ENCODE peak calls at places on chromosomes 1 and 21, in eight cellular contexts. Z is breast epithelium, S is kidney, T is psoas muscle, F is prostate gland, U is choroid plexus epithelial cell, D is dorsolateral prefrontal cortex, J is heart left ventricle. P is an unnamed sample.

GRCh38 chr1:85612704-85613361 is 32.3 kb downstream of the CCN1 start:
- DNase-seq in Z (no peak), S (no peak), T (no peak), F (no peak), U (peak), D (no peak), J (no peak), P (no peak)

GRCh38 chr1:33009561-33009960 is 27.1 kb downstream of the AK2 start:
- DNase-seq in Z (no peak), S (no peak), T (no peak), F (no peak), U (no peak), D (no peak), J (no peak), P (no peak)

GRCh38 chr1:30525980-30526651 is 197.3 kb downstream of the MATN1 start:
- DNase-seq in Z (no peak), S (peak), T (peak), F (no peak), U (peak), D (no peak), J (peak), P (no peak)

GRCh38 chr1:17596186-17596585 is 56.7 kb downstream of the ARHGEF10L start:
- DNase-seq in Z (no peak), S (no peak), T (no peak), F (no peak), U (no peak), D (no peak), J (no peak), P (no peak)

GRCh38 chr1:44662683-44663030 is 11.6 kb downstream of the TMEM53 start:
- DNase-seq in Z (no peak), S (no peak), T (no peak), F (no peak), U (no peak), D (no peak), J (no peak), P (no peak)

GRCh38 chr1:219784660-219785391 is 143.5 kb downstream of the SLC30A10 start:
- DNase-seq in Z (no peak), S (no peak), T (no peak), F (no peak), U (no peak), D (no peak), J (no peak), P (no peak)

GRCh38 chr1:63621698-63622097 is 28.5 kb downstream of the PGM1 start:
- DNase-seq in Z (no peak), S (peak), T (no peak), F (peak), U (no peak), D (peak), J (peak), P (no peak)

GRCh38 chr21:43881283-43881682 is 16.3 kb downstream of the AGPAT3 start:
- DNase-seq in Z (no peak), S (no peak), T (no peak), F (no peak), U (no peak), D (no peak), J (no peak), P (no peak)

GRCh38 chr1:17521946-17522612 is 17.4 kb upstream of the ARHGEF10L start:
- DNase-seq in Z (no peak), S (no peak), T (no peak), F (no peak), U (no peak), D (no peak), J (no peak), P (no peak)

GRCh38 chr1:214842856-214843255 is 239.7 kb upstream of the KCNK2 start:
- DNase-seq in Z (no peak), S (no peak), T (no peak), F (no peak), U (no peak), D (no peak), J (no peak), P (no peak)

GRCh38 chr21:19031956-19032355 is 628.4 kb upstream of the TMPRSS15 start:
- DNase-seq in Z (no peak), S (no peak), T (no peak), F (no peak), U (no peak), D (no peak), J (no peak), P (no peak)

GRCh38 chr1:82549851-82550250 is 749.1 kb downstream of the ADGRL2 start:
- DNase-seq in Z (no peak), S (no peak), T (no peak), F (no peak), U (no peak), D (no peak), J (no peak), P (no peak)

GRCh38 chr1:6634278-6635052 is 9.8 kb downstream of the THAP3 start:
- DNase-seq in Z (no peak), S (peak), T (peak), F (peak), U (peak), D (peak), J (peak), P (no peak)

GRCh38 chr21:15058718-15059316 is 6.0 kb downstream of the NRIP1 start:
- DNase-seq in Z (no peak), S (no peak), T (no peak), F (no peak), U (peak), D (no peak), J (no peak), P (no peak)

GRCh38 chr1:68542586-68542985 is 45.7 kb upstream of the DEPDC1 start:
- DNase-seq in Z (no peak), S (no peak), T (no peak), F (no peak), U (peak), D (no peak), J (no peak), P (no peak)

GRCh38 chr1:226888816-226889215 is 18.4 kb downstream of the PSEN2 start:
- DNase-seq in Z (no peak), S (no peak), T (no peak), F (no peak), U (no peak), D (no peak), J (no peak), P (no peak)

GRCh38 chr1:221712198-221712684 is 29.6 kb downstream of the DUSP10 start:
- DNase-seq in Z (no peak), S (no peak), T (no peak), F (no peak), U (peak), D (no peak), J (no peak), P (peak)

GRCh38 chr1:94270801-94271203 is 33.4 kb upstream of the ARHGAP29 start:
- DNase-seq in Z (no peak), S (no peak), T (no peak), F (no peak), U (peak), D (no peak), J (no peak), P (no peak)

GRCh38 chr1:236030572-236030971 is 34.3 kb downstream of the NID1 start:
- DNase-seq in Z (no peak), S (no peak), T (no peak), F (no peak), U (no peak), D (no peak), J (no peak), P (no peak)

GRCh38 chr1:46070164-46070814 is 62.1 kb downstream of the PIK3R3 start:
- DNase-seq in Z (no peak), S (no peak), T (no peak), F (no peak), U (no peak), D (no peak), J (no peak), P (no peak)

GRCh38 chr1:51472349-51472748 is 46.7 kb downstream of the EPS15 start:
- DNase-seq in Z (no peak), S (no peak), T (no peak), F (no peak), U (peak), D (no peak), J (no peak), P (no peak)

GRCh38 chr1:22907528-22907927 is 65.1 kb downstream of the LACTBL1 start:
- DNase-seq in Z (no peak), S (no peak), T (no peak), F (no peak), U (no peak), D (no peak), J (no peak), P (no peak)

GRCh38 chr1:215407575-215407974 is 159.5 kb upstream of the KCTD3 start:
- DNase-seq in Z (no peak), S (no peak), T (no peak), F (no peak), U (no peak), D (no peak), J (no peak), P (no peak)

GRCh38 chr1:64337476-64337875 is 132.5 kb upstream of the CACHD1 start:
- DNase-seq in Z (no peak), S (no peak), T (no peak), F (no peak), U (no peak), D (no peak), J (no peak), P (no peak)

GRCh38 chr1:230807029-230807428 is 59.8 kb downstream of the CAPN9 start:
- DNase-seq in Z (no peak), S (no peak), T (peak), F (no peak), U (no peak), D (peak), J (peak), P (no peak)

GRCh38 chr1:204509186-204509635 is 7.0 kb upstream of the MDM4 start:
- DNase-seq in Z (no peak), S (no peak), T (no peak), F (no peak), U (no peak), D (no peak), J (no peak), P (no peak)

GRCh38 chr21:45981641-45982255 is at the start of gene COL6A1:
- DNase-seq in Z (peak), S (peak), T (peak), F (peak), U (peak), D (no peak), J (peak), P (no peak)

GRCh38 chr1:28886731-28887417 is 27.5 kb upstream of the EPB41 start:
- DNase-seq in Z (peak), S (peak), T (peak), F (peak), U (peak), D (peak), J (peak), P (peak)

GRCh38 chr1:35451125-35451528 is 106.1 kb downstream of the KIAA0319L start:
- DNase-seq in Z (peak), S (peak), T (peak), F (peak), U (peak), D (peak), J (peak), P (no peak)

GRCh38 chr1:23099171-23099536 is 69.5 kb downstream of the LUZP1 start:
- DNase-seq in Z (no peak), S (no peak), T (no peak), F (no peak), U (no peak), D (no peak), J (no peak), P (no peak)

GRCh38 chr1:98565951-98566350 is 95.6 kb upstream of the SNX7 start:
- DNase-seq in Z (no peak), S (no peak), T (no peak), F (no peak), U (no peak), D (no peak), J (no peak), P (no peak)

GRCh38 chr1:58704616-58705021 is 4.8 kb upstream of the MYSM1 start:
- DNase-seq in Z (no peak), S (no peak), T (no peak), F (no peak), U (no peak), D (no peak), J (no peak), P (no peak)

GRCh38 chr21:15063821-15064575 is 802 bp downstream of the NRIP1 start:
- DNase-seq in Z (peak), S (peak), T (peak), F (peak), U (peak), D (peak), J (peak), P (peak)

GRCh38 chr1:36486088-36486435 is 3.3 kb upstream of the CSF3R start:
- DNase-seq in Z (no peak), S (no peak), T (no peak), F (no peak), U (no peak), D (no peak), J (no peak), P (no peak)

GRCh38 chr21:42839271-42840231 is 39.8 kb downstream of the WDR4 start:
- DNase-seq in Z (peak), S (peak), T (peak), F (no peak), U (no peak), D (peak), J (no peak), P (no peak)

GRCh38 chr1:24149854-24150227 is 6.9 kb upstream of the IL22RA1 start:
- DNase-seq in Z (no peak), S (no peak), T (no peak), F (no peak), U (peak), D (no peak), J (peak), P (no peak)

GRCh38 chr1:234613992-234614584 is 4.1 kb upstream of the IRF2BP2 start:
- DNase-seq in Z (no peak), S (no peak), T (no peak), F (no peak), U (peak), D (no peak), J (no peak), P (no peak)

GRCh38 chr1:3412376-3412775 is 42.1 kb upstream of the ARHGEF16 start:
- DNase-seq in Z (no peak), S (no peak), T (no peak), F (no peak), U (no peak), D (no peak), J (no peak), P (no peak)

GRCh38 chr1:3408751-3409266 is 45.7 kb upstream of the ARHGEF16 start:
- DNase-seq in Z (no peak), S (no peak), T (no peak), F (no peak), U (no peak), D (no peak), J (no peak), P (no peak)

GRCh38 chr1:3411806-3412205 is 42.7 kb upstream of the ARHGEF16 start:
- DNase-seq in Z (no peak), S (no peak), T (no peak), F (no peak), U (no peak), D (no peak), J (no peak), P (no peak)

GRCh38 chr1:3410435-3410915 is 44.0 kb upstream of the ARHGEF16 start:
- DNase-seq in Z (no peak), S (no peak), T (no peak), F (no peak), U (no peak), D (no peak), J (no peak), P (no peak)

DNA sequence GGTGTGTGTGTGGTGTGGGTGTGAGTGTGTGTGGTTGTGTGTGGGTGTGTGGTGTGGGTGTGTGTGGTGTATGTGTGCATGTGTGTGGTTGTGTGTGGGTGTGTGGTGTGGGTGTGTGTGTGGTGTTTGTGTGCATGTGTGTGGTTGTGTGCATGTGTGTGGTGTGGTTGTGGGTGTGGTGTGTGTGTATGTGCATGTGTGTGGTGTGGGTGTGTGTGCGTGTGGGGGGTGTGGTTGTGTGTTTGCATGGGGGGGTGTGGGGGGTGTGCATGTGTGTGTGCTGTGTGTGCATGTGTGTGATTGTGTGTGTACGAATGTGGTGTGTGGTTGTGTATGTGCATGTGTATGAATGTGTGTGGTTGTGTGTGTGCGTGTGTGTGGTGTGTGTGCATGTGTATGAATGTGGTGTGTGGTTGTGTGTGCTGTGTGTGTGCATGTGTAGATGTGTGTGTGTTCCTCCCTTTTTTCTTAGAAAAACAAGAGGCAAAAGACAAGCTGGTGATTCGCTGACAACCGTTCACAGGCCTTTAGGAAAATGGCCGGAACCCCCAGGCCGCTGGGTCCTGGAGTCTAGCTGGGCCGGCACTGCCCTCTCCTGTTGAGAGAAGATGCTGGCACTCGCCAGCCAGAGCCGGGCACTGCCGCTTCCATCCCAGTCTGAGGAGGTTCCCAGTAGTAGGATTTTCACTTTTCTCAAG is 44.6 kb upstream of the ARHGEF16 start:
- DNase-seq in Z (peak), S (peak), T (peak), F (peak), U (peak), D (peak), J (peak), P (no peak)
- TF ChIP-seq CTCF in Z (peak), S (peak), T (peak), F (peak), U (peak), D (peak), J (peak), P (no peak)

GRCh38 chr21:33403786-33404571 is 766 bp downstream of the IFNGR2 start:
- DNase-seq in Z (peak), S (peak), T (peak), F (peak), U (peak), D (peak), J (peak), P (peak)
- H3K4me3 ChIP-seq in Z (peak), S (peak), T (peak), F (peak), U (peak), D (peak), J (peak), P (peak)

GRCh38 chr1:53137729-53138128 is 4.7 kb downstream of the SLC1A7 start:
- DNase-seq in Z (no peak), S (no peak), T (no peak), F (no peak), U (no peak), D (no peak), J (no peak), P (no peak)
- TF ChIP-seq CTCF in Z (no peak), S (no peak), T (no peak), F (no peak), U (peak), D (no peak), J (no peak), P (peak)

GRCh38 chr1:19479351-19480120 is 5.8 kb downstream of the CAPZB start:
- DNase-seq in Z (no peak), S (no peak), T (no peak), F (no peak), U (no peak), D (no peak), J (no peak), P (no peak)

GRCh38 chr1:19478241-19478780 is 7.0 kb downstream of the CAPZB start:
- DNase-seq in Z (no peak), S (no peak), T (no peak), F (no peak), U (no peak), D (no peak), J (no peak), P (no peak)

GRCh38 chr1:19477284-19478240 is 7.8 kb downstream of the CAPZB start:
- DNase-seq in Z (no peak), S (no peak), T (no peak), F (no peak), U (peak), D (no peak), J (no peak), P (no peak)

GRCh38 chr1:19473119-19473518 is 12.2 kb downstream of the CAPZB start:
- DNase-seq in Z (no peak), S (no peak), T (no peak), F (no peak), U (no peak), D (no peak), J (no peak), P (no peak)

GRCh38 chr1:19476440-19477190 is 8.7 kb downstream of the CAPZB start:
- DNase-seq in Z (no peak), S (no peak), T (no peak), F (no peak), U (peak), D (no peak), J (no peak), P (peak)
- H3K4me3 ChIP-seq in Z (no peak), S (no peak), T (no peak), F (no peak), U (no peak), D (no peak), J (no peak), P (peak)

GRCh38 chr1:203368624-203369451 is 17.9 kb upstream of the FMOD start:
- DNase-seq in Z (no peak), S (no peak), T (peak), F (no peak), U (peak), D (no peak), J (peak), P (no peak)
- TF ChIP-seq CTCF in Z (peak), S (peak), T (peak), F (peak), U (peak), D (peak), J (peak), P (no peak)

GRCh38 chr1:151988405-151988851 is 5.2 kb downstream of the S100A10 start:
- DNase-seq in Z (no peak), S (no peak), T (no peak), F (no peak), U (peak), D (no peak), J (no peak), P (no peak)
- H3K4me3 ChIP-seq in Z (no peak), S (no peak), T (no peak), F (no peak), U (no peak), D (no peak), J (no peak), P (no peak)

P was measured in GM06990.